ENCODE peak calls at places on chromosome 17, in six cellular contexts. U is mesendoderm, L is IMR-90, R is H9, K is H1, B is mesenchymal stem cell. T is an unnamed sample.

GRCh38 chr17:4375039-4375748 is 8.7 kb upstream of the UBE2G1 start:
- DNase-seq in U (no peak), K (no peak), B (no peak), L (no peak), R (no peak), T (no peak)

GRCh38 chr17:28020515-28020914 is 22.0 kb upstream of the NLK start:
- DNase-seq in B (no peak), U (no peak), K (no peak), L (no peak), R (no peak), T (no peak)

GRCh38 chr17:61218438-61218837 is 181.2 kb upstream of the TBX2 start:
- DNase-seq in L (peak), K (no peak), B (peak), R (no peak), U (no peak), T (no peak)

GRCh38 chr17:48429638-48430586 is at the start of gene SKAP1:
- DNase-seq in U (peak), L (no peak), R (peak), B (no peak), K (no peak), T (no peak)

GRCh38 chr17:10357768-10358167 is 15.0 kb downstream of the MYH13 start:
- DNase-seq in U (peak), K (peak), R (peak), B (no peak), L (no peak), T (no peak)

GRCh38 chr17:55609737-55610201 is 98.5 kb upstream of the SMIM36 start:
- DNase-seq in L (peak), R (no peak), U (no peak), K (no peak), B (peak), T (no peak)

GRCh38 chr17:64190468-64190867 is 60.5 kb upstream of the ERN1 start:
- DNase-seq in R (no peak), K (no peak), L (no peak), B (no peak), U (no peak), T (no peak)

GRCh38 chr17:48604770-48605329 is at the start of gene HOXB6:
- DNase-seq in R (no peak), L (no peak), K (no peak), B (peak), U (no peak), T (no peak)

GRCh38 chr17:36857698-36858097 is 79.6 kb upstream of the LHX1 start:
- DNase-seq in U (no peak), B (no peak), R (no peak), K (no peak), L (no peak), T (no peak)

GRCh38 chr17:8843344-8843743 is 24.1 kb downstream of the PIK3R6 start:
- DNase-seq in K (no peak), U (no peak), B (no peak), R (no peak), L (no peak), T (no peak)
- H2BK15ac ChIP-seq in K (no peak), U (no peak), B (no peak), R (no peak), L (no peak), T (no peak)

GRCh38 chr17:40070644-40070894 is 7.8 kb downstream of the THRA start:
- DNase-seq in K (no peak), L (no peak), U (no peak), B (no peak), R (no peak), T (no peak)

GRCh38 chr17:40068584-40068916 is 5.8 kb downstream of the THRA start:
- DNase-seq in U (no peak), K (no peak), B (no peak), L (no peak), R (no peak), T (no peak)

GRCh38 chr17:40068917-40069750 is 6.4 kb downstream of the THRA start:
- DNase-seq in K (no peak), R (peak), U (peak), L (peak), B (peak), T (no peak)

GRCh38 chr17:40070895-40071719 is 8.3 kb downstream of the THRA start:
- DNase-seq in R (peak), L (no peak), B (no peak), U (no peak), K (no peak), T (no peak)

GRCh38 chr17:40069751-40070643 is 7.2 kb downstream of the THRA start:
- DNase-seq in L (peak), U (no peak), R (peak), B (peak), K (no peak), T (no peak)
- H2BK15ac ChIP-seq in L (peak), U (no peak), R (no peak), B (peak), K (peak), T (peak)

DNA sequence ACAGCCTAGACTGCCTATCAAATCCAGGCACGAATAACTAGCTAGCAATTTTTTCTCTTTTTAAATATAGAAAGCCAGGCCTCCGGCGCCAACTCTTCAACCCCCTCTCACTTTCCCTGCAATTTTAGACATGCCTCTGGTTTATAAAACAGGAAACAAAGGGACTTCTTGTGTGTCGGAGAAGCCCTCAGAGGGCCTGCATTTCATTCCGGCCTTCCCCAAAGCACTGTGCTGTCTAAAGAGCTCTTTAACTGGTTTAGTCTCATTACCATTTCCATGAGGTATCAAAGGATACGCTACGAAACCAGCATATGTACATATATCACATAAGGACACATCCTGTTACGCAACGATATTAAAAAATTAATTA is 244.7 kb downstream of the STX8 start:
- DNase-seq in B (no peak), L (no peak), R (no peak), K (no peak), U (no peak), T (no peak)
- H2BK15ac ChIP-seq in B (no peak), L (no peak), R (no peak), K (no peak), U (no peak), T (no peak)

GRCh38 chr17:73827627-73828241 is 183.5 kb upstream of the SDK2 start:
- DNase-seq in R (peak), L (no peak), K (peak), B (no peak), U (peak), T (no peak)

GRCh38 chr17:73824321-73824720 is 180.1 kb upstream of the SDK2 start:
- DNase-seq in K (no peak), R (no peak), L (no peak), U (no peak), B (no peak), T (no peak)

GRCh38 chr17:73823684-73824083 is 179.4 kb upstream of the SDK2 start:
- DNase-seq in K (no peak), L (no peak), U (no peak), R (no peak), B (no peak), T (no peak)

GRCh38 chr17:73826872-73827228 is 182.6 kb upstream of the SDK2 start:
- DNase-seq in U (no peak), K (no peak), L (no peak), R (no peak), B (no peak), T (no peak)

GRCh38 chr17:73826181-73826871 is 182.1 kb upstream of the SDK2 start:
- DNase-seq in K (no peak), U (no peak), R (no peak), L (no peak), B (no peak), T (no peak)
- H2BK15ac ChIP-seq in K (peak), U (no peak), R (no peak), L (no peak), B (no peak), T (peak)

DNA sequence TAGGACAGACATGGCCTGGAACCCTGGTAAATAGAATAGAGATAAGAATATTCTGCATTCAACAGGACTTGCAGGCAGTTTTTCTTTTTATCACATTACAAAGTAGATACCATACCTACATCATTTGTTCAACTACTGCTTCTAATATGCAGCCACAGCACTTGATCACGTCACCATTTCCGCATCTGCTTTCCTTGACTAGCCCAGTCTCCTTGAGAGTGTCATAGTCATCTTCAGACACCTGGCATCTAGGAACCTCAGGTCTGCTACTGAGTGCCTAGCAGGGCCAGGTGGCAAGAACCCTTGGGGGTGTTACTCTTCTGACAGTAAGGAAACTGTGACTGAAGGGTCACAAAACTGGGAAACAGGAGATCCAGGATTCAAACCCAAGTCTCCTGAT is 93.2 kb upstream of the TOB1 start:
- DNase-seq in B (no peak), K (no peak), U (no peak), R (no peak), L (no peak), T (no peak)
- H2BK15ac ChIP-seq in B (no peak), K (no peak), U (no peak), R (no peak), L (no peak), T (no peak)

DNA sequence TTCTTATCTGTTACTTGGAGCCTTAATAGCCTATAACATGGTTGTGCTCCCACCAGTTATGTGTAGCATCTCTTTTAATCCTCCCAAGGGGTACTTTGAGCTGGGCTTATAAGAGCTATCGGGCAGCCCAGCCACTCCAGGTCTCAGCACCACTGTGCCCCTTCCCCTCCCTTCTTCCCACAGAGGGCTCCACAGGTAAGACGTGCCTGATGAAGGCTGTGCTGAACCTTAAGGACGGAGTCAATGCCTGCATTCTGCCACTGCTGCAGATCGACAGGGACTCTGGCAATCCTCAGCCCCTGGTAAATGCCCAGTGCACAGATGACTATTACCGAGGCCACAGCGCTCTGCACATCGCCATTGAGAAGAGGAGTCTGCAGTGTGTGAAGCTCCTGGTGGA is 7.0 kb downstream of the TRPV2 start:
- DNase-seq in B (no peak), K (no peak), L (no peak), U (no peak), R (no peak), T (no peak)
- H2BK15ac ChIP-seq in B (no peak), K (no peak), L (no peak), U (no peak), R (no peak), T (no peak)

DNA sequence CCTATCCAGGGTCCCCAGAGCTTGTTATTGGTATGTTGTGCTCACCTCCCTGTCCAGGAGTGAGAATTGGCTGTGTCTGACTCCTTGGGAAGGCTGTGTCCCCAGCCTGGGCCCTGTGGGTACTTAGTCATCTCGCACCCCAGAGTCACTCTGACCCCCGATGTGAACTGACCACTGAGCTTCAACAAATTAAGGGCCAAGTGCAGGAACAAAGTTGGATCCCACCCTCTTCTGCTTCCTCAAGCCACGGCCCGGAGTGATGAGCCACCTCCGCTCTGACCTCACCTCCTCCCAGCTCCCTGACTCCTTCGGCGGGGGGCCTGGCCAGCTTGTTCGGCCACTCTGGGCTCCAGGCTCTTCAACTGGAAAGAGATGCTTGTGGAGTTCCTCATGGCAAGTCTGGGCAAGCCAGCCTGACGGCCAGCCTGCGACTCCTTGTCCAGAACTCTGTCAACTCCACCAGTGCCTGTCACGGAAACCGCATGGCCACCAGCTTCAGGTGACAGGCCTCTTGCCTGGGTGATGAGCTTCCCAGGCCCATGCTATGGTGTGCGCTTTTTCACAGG is 22.3 kb upstream of the MPRIP start:
- DNase-seq in B (no peak), L (no peak), R (no peak), K (no peak), U (no peak), T (no peak)
- H2BK15ac ChIP-seq in B (no peak), L (no peak), R (no peak), K (no peak), U (no peak), T (peak)

GRCh38 chr17:8496081-8496480 is 60.4 kb downstream of the NDEL1 start:
- DNase-seq in U (no peak), B (no peak), K (no peak), R (no peak), L (no peak), T (no peak)

GRCh38 chr17:8499614-8500013 is 63.9 kb downstream of the NDEL1 start:
- DNase-seq in L (no peak), R (no peak), B (no peak), U (no peak), K (no peak), T (no peak)

GRCh38 chr17:8502100-8502499 is 66.4 kb downstream of the NDEL1 start:
- DNase-seq in L (no peak), R (no peak), K (no peak), U (no peak), B (no peak), T (no peak)

GRCh38 chr17:8500609-8501008 is 64.9 kb downstream of the NDEL1 start:
- DNase-seq in L (no peak), B (no peak), K (no peak), R (no peak), U (no peak), T (no peak)

GRCh38 chr17:8499171-8499570 is 63.5 kb downstream of the NDEL1 start:
- DNase-seq in K (no peak), L (no peak), R (no peak), U (no peak), B (no peak), T (no peak)
- H2BK15ac ChIP-seq in K (no peak), L (no peak), R (no peak), U (no peak), B (no peak), T (no peak)

DNA sequence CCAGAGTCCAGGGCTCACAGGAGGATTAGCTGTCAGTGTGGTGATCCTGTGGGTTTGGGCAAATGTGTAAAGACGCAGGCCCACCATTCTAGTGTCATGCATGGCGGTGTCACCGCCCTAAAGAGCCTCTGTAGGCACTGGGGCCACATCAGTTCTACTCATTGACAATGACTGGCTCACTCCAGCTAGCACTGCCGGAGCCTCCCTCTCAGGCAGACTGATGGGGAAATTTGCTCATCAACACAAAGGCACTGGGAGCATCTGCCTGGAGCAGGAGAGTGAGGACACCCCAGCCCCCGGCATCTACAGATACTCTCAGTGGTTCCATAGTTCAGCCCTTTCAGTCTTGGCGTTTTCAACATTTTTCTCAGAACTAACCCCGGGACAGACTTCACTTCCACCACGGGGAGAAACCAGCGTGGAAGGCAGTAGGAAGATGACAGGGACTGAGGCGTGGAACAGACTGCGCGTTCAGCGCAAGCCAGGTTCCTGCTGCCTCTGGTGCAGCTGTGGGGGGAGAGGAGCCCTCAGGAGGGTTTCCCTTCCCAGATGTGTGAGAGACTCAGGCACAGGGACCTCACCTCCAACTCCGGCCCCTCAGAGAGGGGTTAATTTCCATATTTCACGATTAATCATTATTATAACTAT is 256.6 kb downstream of the RBFOX3 start:
- DNase-seq in U (no peak), K (no peak), L (no peak), B (no peak), R (no peak), T (no peak)
- H2BK15ac ChIP-seq in U (no peak), K (no peak), L (no peak), B (no peak), R (no peak), T (no peak)

T was measured in neuronal stem cell.